ENCODE peak calls at places on chromosomes 13 and 19, in five cellular contexts. One of them, this sample, is unnamed. For H3K4me1 and H3K27me3, the result is how much of the 10 kb centered on the place peaks cover.

GRCh38 chr19:20247016-20247683 is 80.1 kb downstream of the ZNF486 start:
- DNase-seq in CD8-positive, alpha-beta memory T cell: no peak
- DNase-seq in aorta: no peak
- DNase-seq in ovary: peak
- DNase-seq in mesendoderm: peak
- DNase-seq in this sample: peak

GRCh38 chr13:59700281-59700680 is 463.4 kb downstream of the DIAPH3 start:
- DNase-seq in mesendoderm: no peak
- DNase-seq in CD8-positive, alpha-beta memory T cell: no peak
- DNase-seq in ovary: no peak
- DNase-seq in aorta: no peak
- DNase-seq in this sample: no peak

GRCh38 chr13:98291658-98292057 is 114.6 kb upstream of the RNF113B start:
- DNase-seq in mesendoderm: no peak
- DNase-seq in CD8-positive, alpha-beta memory T cell: no peak
- DNase-seq in aorta: no peak
- DNase-seq in ovary: no peak
- DNase-seq in this sample: no peak

GRCh38 chr13:33069365-33069764 is 53.1 kb downstream of the KL start:
- DNase-seq in CD8-positive, alpha-beta memory T cell: no peak
- DNase-seq in mesendoderm: peak
- DNase-seq in aorta: no peak
- DNase-seq in ovary: no peak
- DNase-seq in this sample: no peak

GRCh38 chr13:110872768-110873638 is 41.9 kb downstream of the ANKRD10 start:
- DNase-seq in ovary: no peak
- DNase-seq in aorta: no peak
- DNase-seq in CD8-positive, alpha-beta memory T cell: no peak
- DNase-seq in mesendoderm: no peak
- DNase-seq in this sample: no peak

GRCh38 chr19:6393982-6394412 is 1.0 kb upstream of the GTF2F1 start:
- DNase-seq in ovary: no peak
- DNase-seq in mesendoderm: no peak
- DNase-seq in CD8-positive, alpha-beta memory T cell: no peak
- DNase-seq in aorta: no peak
- DNase-seq in this sample: no peak

GRCh38 chr19:19670070-19670551 is 1.5 kb downstream of the ZNF101 start:
- DNase-seq in aorta: no peak
- DNase-seq in ovary: no peak
- DNase-seq in CD8-positive, alpha-beta memory T cell: no peak
- DNase-seq in mesendoderm: peak
- DNase-seq in this sample: no peak

GRCh38 chr13:95349267-95349666 is 48.0 kb upstream of the ABCC4 start:
- DNase-seq in mesendoderm: peak
- DNase-seq in CD8-positive, alpha-beta memory T cell: no peak
- DNase-seq in aorta: no peak
- DNase-seq in ovary: no peak
- DNase-seq in this sample: no peak

GRCh38 chr13:75196112-75196855 is 285.7 kb downstream of the TBC1D4 start:
- DNase-seq in ovary: no peak
- DNase-seq in CD8-positive, alpha-beta memory T cell: no peak
- DNase-seq in aorta: no peak
- DNase-seq in mesendoderm: no peak
- DNase-seq in this sample: no peak

GRCh38 chr19:18477974-18478373 is 40.0 kb upstream of the ISYNA1 start:
- DNase-seq in mesendoderm: no peak
- DNase-seq in ovary: no peak
- DNase-seq in aorta: no peak
- DNase-seq in CD8-positive, alpha-beta memory T cell: no peak
- DNase-seq in this sample: no peak

GRCh38 chr19:18476507-18477041 is 38.6 kb upstream of the ISYNA1 start:
- DNase-seq in CD8-positive, alpha-beta memory T cell: no peak
- DNase-seq in aorta: no peak
- DNase-seq in mesendoderm: no peak
- DNase-seq in ovary: no peak
- DNase-seq in this sample: no peak

GRCh38 chr19:18475762-18476331 is 37.9 kb upstream of the ISYNA1 start:
- DNase-seq in ovary: no peak
- DNase-seq in mesendoderm: no peak
- DNase-seq in aorta: no peak
- DNase-seq in CD8-positive, alpha-beta memory T cell: no peak
- DNase-seq in this sample: no peak

GRCh38 chr19:18478545-18479311 is 40.8 kb upstream of the ISYNA1 start:
- DNase-seq in mesendoderm: peak
- DNase-seq in ovary: peak
- DNase-seq in CD8-positive, alpha-beta memory T cell: peak
- DNase-seq in aorta: peak
- DNase-seq in this sample: peak

DNA sequence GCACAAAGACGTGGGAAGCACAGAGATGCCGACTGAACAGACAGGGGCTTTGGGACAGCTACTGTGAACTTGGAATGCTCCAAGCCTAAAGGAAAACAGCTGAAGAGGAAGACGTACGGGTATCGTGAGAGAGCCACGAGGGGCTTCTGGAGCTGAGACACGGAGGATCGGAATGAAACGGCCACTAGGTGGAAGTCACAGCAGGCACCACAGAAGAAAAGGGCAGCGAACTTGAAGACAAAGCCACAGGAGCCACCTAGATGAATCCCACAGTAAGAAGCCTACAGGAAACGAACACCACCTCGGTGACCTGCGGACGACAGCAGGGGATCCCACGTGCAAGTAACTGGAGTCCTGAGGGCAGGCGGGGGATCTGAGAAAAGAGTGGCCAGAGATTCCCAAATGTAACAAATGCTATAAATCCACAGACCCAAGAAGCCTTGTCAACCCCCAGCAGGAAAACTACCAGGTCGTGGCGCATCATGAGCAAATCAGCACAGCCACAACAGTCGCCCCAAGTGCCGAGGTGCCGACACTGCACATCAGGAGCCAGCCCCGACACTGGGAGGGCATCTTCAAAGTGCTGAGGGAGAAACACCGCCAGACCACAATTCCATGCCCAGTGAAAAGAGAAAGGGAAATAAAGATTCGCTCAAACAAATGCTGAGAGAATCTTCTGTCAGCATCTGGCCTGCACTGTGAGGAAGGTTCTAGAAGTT is 39.3 kb upstream of the ISYNA1 start:
- DNase-seq in mesendoderm: peak
- DNase-seq in ovary: no peak
- DNase-seq in aorta: peak
- DNase-seq in CD8-positive, alpha-beta memory T cell: peak
- DNase-seq in this sample: no peak
- H3K4me1 ChIP-seq in mesendoderm: under half
- H3K4me1 ChIP-seq in ovary: under half
- H3K4me1 ChIP-seq in aorta: under half
- H3K4me1 ChIP-seq in CD8-positive, alpha-beta memory T cell: half or more
- H3K4me1 ChIP-seq in this sample: half or more

GRCh38 chr19:49823472-49823871 is 5.4 kb downstream of the MED25 start:
- DNase-seq in mesendoderm: no peak
- DNase-seq in ovary: no peak
- DNase-seq in aorta: no peak
- DNase-seq in CD8-positive, alpha-beta memory T cell: no peak
- DNase-seq in this sample: no peak
- H3K27ac ChIP-seq in mesendoderm: no peak
- H3K27ac ChIP-seq in ovary: no peak
- H3K27ac ChIP-seq in aorta: no peak
- H3K27ac ChIP-seq in CD8-positive, alpha-beta memory T cell: no peak
- H3K27ac ChIP-seq in this sample: no peak

GRCh38 chr13:78606471-78607408 is 3.4 kb upstream of the POU4F1 start:
- DNase-seq in aorta: no peak
- DNase-seq in mesendoderm: peak
- DNase-seq in CD8-positive, alpha-beta memory T cell: no peak
- DNase-seq in ovary: no peak
- DNase-seq in this sample: no peak
- H3K27me3 ChIP-seq in aorta: under half
- H3K27me3 ChIP-seq in mesendoderm: half or more
- H3K27me3 ChIP-seq in CD8-positive, alpha-beta memory T cell: half or more
- H3K27me3 ChIP-seq in ovary: under half
- H3K27me3 ChIP-seq in this sample: half or more

GRCh38 chr19:2540646-2541454 is 64.9 kb downstream of the GADD45B start:
- DNase-seq in CD8-positive, alpha-beta memory T cell: no peak
- DNase-seq in ovary: peak
- DNase-seq in mesendoderm: peak
- DNase-seq in aorta: peak
- DNase-seq in this sample: peak

GRCh38 chr19:2544576-2545415 is 68.9 kb downstream of the GADD45B start:
- DNase-seq in aorta: peak
- DNase-seq in CD8-positive, alpha-beta memory T cell: no peak
- DNase-seq in mesendoderm: no peak
- DNase-seq in ovary: no peak
- DNase-seq in this sample: peak

GRCh38 chr19:2542341-2543069 is 66.6 kb downstream of the GADD45B start:
- DNase-seq in CD8-positive, alpha-beta memory T cell: no peak
- DNase-seq in ovary: no peak
- DNase-seq in mesendoderm: peak
- DNase-seq in aorta: peak
- DNase-seq in this sample: peak

GRCh38 chr19:2546128-2547032 is 70.5 kb downstream of the GADD45B start:
- DNase-seq in aorta: peak
- DNase-seq in CD8-positive, alpha-beta memory T cell: no peak
- DNase-seq in mesendoderm: peak
- DNase-seq in ovary: peak
- DNase-seq in this sample: peak

DNA sequence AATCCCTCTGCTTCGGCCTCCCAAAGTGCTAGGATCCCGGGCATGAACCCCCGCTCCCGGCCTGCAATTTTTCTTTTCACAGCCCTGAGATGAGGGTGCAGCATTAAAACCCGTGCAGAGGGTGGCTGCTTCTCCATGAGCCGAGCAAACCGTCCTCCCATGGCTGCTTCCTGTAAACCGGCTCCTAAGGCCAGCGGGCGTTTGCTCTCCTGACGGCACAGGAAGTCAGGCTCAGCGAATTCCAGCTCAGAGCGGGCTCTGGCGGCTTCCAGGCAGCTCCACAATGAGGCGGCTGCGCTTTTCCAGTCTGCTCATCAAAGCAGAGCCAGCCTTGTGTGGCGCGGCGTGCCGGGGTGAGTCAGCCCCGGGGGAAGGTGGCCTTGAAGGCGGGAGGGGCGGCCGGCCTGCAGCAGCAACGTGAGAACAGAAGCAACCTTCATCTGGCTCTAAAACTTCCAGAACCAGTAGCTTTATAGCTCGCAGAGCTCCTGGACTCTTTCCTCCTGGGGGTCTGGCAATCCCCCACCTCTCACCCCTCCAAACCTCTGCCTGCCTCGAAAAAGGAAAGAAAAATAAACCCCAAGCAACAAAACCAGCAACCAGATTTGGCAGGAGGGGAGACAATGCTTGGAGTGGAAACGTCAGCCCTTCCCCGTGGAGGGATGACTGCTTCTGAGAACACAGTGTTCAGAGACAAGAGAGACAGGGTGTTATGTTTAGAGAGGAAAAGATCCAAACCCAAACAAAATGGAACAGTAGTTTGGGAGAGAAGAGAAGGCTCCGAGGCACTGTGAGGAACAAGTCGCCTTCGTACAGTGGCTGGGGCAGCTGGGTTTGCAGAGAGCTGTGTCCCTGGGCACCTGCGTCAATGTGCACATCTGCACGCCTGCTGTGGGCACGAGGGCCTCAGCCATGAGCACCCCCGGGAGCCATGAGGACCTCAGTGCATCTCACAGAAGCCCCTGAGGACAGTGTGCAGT is 67.8 kb downstream of the GADD45B start:
- DNase-seq in mesendoderm: peak
- DNase-seq in CD8-positive, alpha-beta memory T cell: peak
- DNase-seq in aorta: peak
- DNase-seq in ovary: peak
- DNase-seq in this sample: peak
- H3K4me1 ChIP-seq in mesendoderm: under half
- H3K4me1 ChIP-seq in CD8-positive, alpha-beta memory T cell: under half
- H3K4me1 ChIP-seq in aorta: under half
- H3K4me1 ChIP-seq in ovary: under half
- H3K4me1 ChIP-seq in this sample: half or more

DNA sequence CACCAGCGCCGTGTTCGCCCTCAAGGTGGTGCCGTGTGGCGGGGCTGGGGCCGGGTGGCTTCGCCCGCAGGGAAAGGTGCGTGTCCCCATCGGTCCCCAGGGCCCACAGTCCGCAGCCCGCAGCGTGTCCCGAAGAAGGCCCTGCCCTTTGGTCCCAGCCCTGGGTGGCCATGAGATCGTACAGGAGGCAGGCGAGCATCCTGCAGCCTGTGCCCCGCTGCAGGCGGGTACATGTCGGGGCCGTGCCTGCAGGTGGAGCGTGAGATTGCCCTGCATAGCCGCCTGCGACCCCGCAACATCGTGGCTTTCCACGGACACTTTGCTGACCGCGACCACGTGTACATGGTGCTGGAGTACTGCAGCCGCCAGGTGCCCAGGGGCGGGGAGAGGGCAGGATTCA is 1.5 kb downstream of the PLK5 start:
- DNase-seq in mesendoderm: no peak
- DNase-seq in ovary: no peak
- DNase-seq in aorta: no peak
- DNase-seq in CD8-positive, alpha-beta memory T cell: no peak
- DNase-seq in this sample: no peak
- H3K27ac ChIP-seq in mesendoderm: no peak
- H3K27ac ChIP-seq in ovary: no peak
- H3K27ac ChIP-seq in aorta: no peak
- H3K27ac ChIP-seq in CD8-positive, alpha-beta memory T cell: no peak
- H3K27ac ChIP-seq in this sample: no peak

This sample was measured in left ventricle myocardium inferior.